ENCODE peak calls at places on chromosomes 2 and 18, in five cellular contexts. G, X, P, L and T are unnamed samples.

GRCh38 chr2:20062615-20063545 is 11.5 kb upstream of the LAPTM4A start:
- DNase-seq in G (peak; percentile 52), X (peak; percentile 8), P (no peak), L (no peak), T (no peak)

GRCh38 chr2:74707837-74708236 is 53.8 kb downstream of the SEMA4F start:
- DNase-seq in G (no peak), X (no peak), P (no peak), L (no peak), T (no peak)

GRCh38 chr2:217875138-217875537 is 127.7 kb downstream of the TNS1 start:
- DNase-seq in G (no peak), X (no peak), P (no peak), L (no peak), T (no peak)

GRCh38 chr18:58690259-58690658 is 19.0 kb downstream of the MALT1 start:
- DNase-seq in G (no peak), X (no peak), P (no peak), L (no peak), T (no peak)

GRCh38 chr2:48633143-48633542 is 15.5 kb downstream of the GTF2A1L start:
- DNase-seq in G (no peak), X (no peak), P (no peak), L (no peak), T (no peak)

GRCh38 chr2:149490296-149490695 is 97.3 kb downstream of the MMADHC start:
- DNase-seq in G (no peak), X (no peak), P (no peak), L (no peak), T (no peak)

GRCh38 chr2:192345287-192345686 is 150.6 kb upstream of the TMEFF2 start:
- DNase-seq in G (no peak), X (no peak), P (no peak), L (no peak), T (no peak)

GRCh38 chr2:127829845-127830246 is 18.9 kb upstream of the WDR33 start:
- DNase-seq in G (no peak), X (peak; percentile 68), P (no peak), L (peak; percentile 30), T (peak; percentile 64)

GRCh38 chr2:54187331-54187730 is 68.7 kb downstream of the TSPYL6 start:
- DNase-seq in G (no peak), X (no peak), P (no peak), L (no peak), T (no peak)